ENCODE peak calls at places on chromosome 12, in four cellular contexts. V is NCI-H460, O is left lung, C is HFFc6. I is an unnamed sample.

GRCh38 chr12:99334737-99335136 is 312.8 kb upstream of the GARIN6 start:
- DNase-seq in V (no peak), C (no peak), O (no peak), I (no peak)

GRCh38 chr12:124898200-124898950 is 16.1 kb downstream of the UBC start:
- DNase-seq in V (peak; percentile 80), C (peak; percentile 67), O (peak; percentile 63), I (no peak)

GRCh38 chr12:63862187-63863107 is 17.9 kb downstream of the SRGAP1 start:
- DNase-seq in C (peak; percentile 41), O (no peak), V (peak; percentile 44), I (peak; percentile 89)

GRCh38 chr12:25186788-25187397 is 8.1 kb downstream of the DNAI7 start:
- DNase-seq in V (no peak), O (no peak), C (no peak), I (peak; percentile 14)

GRCh38 chr12:19482551-19483109 is 43.3 kb downstream of the AEBP2 start:
- DNase-seq in C (no peak), V (no peak), O (peak; percentile 57), I (no peak)

GRCh38 chr12:84117190-84117589 is 795.4 kb downstream of the SLC6A15 start:
- DNase-seq in C (no peak), V (peak; percentile 73), O (no peak), I (no peak)

GRCh38 chr12:18887368-18887767 is 149.4 kb downstream of the CAPZA3 start:
- DNase-seq in C (no peak), V (no peak), O (no peak), I (no peak)

GRCh38 chr12:851913-852312 is 97.6 kb downstream of the RAD52 start:
- DNase-seq in C (peak; percentile 66), V (peak; percentile 64), O (no peak), I (no peak)

GRCh38 chr12:111395557-111396187 is 10.1 kb upstream of the SH2B3 start:
- DNase-seq in V (no peak), C (no peak), O (no peak), I (no peak)

GRCh38 chr12:57836442-57837375 is 9.8 kb downstream of the CTDSP2 start:
- DNase-seq in O (peak; percentile 69), C (peak; percentile 79), V (no peak), I (no peak)

GRCh38 chr12:100656806-100657205 is 83.3 kb downstream of the GAS2L3 start:
- DNase-seq in C (no peak), O (no peak), V (no peak), I (no peak)

I was measured in RCC 7860.